ENCODE peak calls at places on chromosomes 12 and 14, in eight cellular contexts. R, X, Z, L, S, P, Q and G are unnamed samples.

GRCh38 chr12:52076811-52077210 is 2.7 kb upstream of the SMIM41 start:
- DNase-seq in R (no peak), X (no peak), Z (no peak), L (no peak), S (no peak), P (no peak), Q (no peak), G (no peak)

GRCh38 chr12:92134638-92135274 is 10.9 kb downstream of the BTG1 start:
- DNase-seq in R (no peak), X (no peak), Z (peak; percentile 94), L (peak; percentile 45), S (no peak), P (no peak), Q (no peak), G (no peak)

GRCh38 chr12:3882896-3883564 is 9.8 kb upstream of the PARP11 start:
- DNase-seq in R (peak; percentile 63), X (peak; percentile 4), Z (peak; percentile 31), L (peak; percentile 36), S (no peak), P (no peak), Q (no peak), G (peak; percentile 37)

GRCh38 chr12:49487605-49488004 is 51.2 kb upstream of the KCNH3 start:
- DNase-seq in R (no peak), X (no peak), Z (no peak), L (no peak), S (no peak), P (no peak), Q (no peak), G (peak; percentile 77)

GRCh38 chr12:32336261-32336660 is 63.1 kb upstream of the FGD4 start:
- DNase-seq in R (no peak), X (no peak), Z (peak; percentile 12), L (no peak), S (no peak), P (no peak), Q (no peak), G (no peak)

GRCh38 chr12:81573228-81573627 is 185.9 kb downstream of the PPFIA2 start:
- DNase-seq in R (no peak), X (no peak), Z (peak; percentile 5), L (peak; percentile 21), S (no peak), P (no peak), Q (no peak), G (no peak)

GRCh38 chr12:108004368-108004767 is 124.7 kb upstream of the WSCD2 start:
- DNase-seq in R (peak; percentile 8), X (no peak), Z (no peak), L (peak; percentile 8), S (no peak), P (no peak), Q (no peak), G (peak; percentile 23)

GRCh38 chr12:127779301-127780045 is 487.5 kb upstream of the TMEM132C start:
- DNase-seq in R (no peak), X (no peak), Z (no peak), L (no peak), S (no peak), P (no peak), Q (no peak), G (no peak)

GRCh38 chr14:21498540-21499526 is 12.3 kb downstream of the METTL3 start:
- DNase-seq in R (peak; percentile 56), X (peak; percentile 28), Z (peak; percentile 60), L (peak; percentile 64), S (peak; percentile 63), P (peak; percentile 60), Q (no peak), G (peak; percentile 54)

GRCh38 chr14:100320157-100320856 is 2.8 kb upstream of the SLC25A47 start:
- DNase-seq in R (no peak), X (no peak), Z (no peak), L (no peak), S (no peak), P (no peak), Q (no peak), G (no peak)

GRCh38 chr12:78419513-78419912 is 445.1 kb upstream of the SYT1 start:
- DNase-seq in R (no peak), X (no peak), Z (no peak), L (no peak), S (no peak), P (no peak), Q (no peak), G (no peak)

GRCh38 chr14:82855912-82856381 is 1322.3 kb upstream of the SEL1L start:
- DNase-seq in R (no peak), X (no peak), Z (peak; percentile 55), L (peak; percentile 37), S (no peak), P (no peak), Q (no peak), G (peak; percentile 17)

GRCh38 chr14:61662437-61663311 is 32.6 kb upstream of the HIF1A start:
- DNase-seq in R (no peak), X (peak; percentile 34), Z (peak; percentile 82), L (peak; percentile 72), S (no peak), P (peak; percentile 63), Q (no peak), G (peak; percentile 41)

GRCh38 chr12:114662512-114663177 is 21.3 kb downstream of the TBX3 start:
- DNase-seq in R (peak; percentile 67), X (peak; percentile 57), Z (peak; percentile 90), L (peak; percentile 89), S (peak; percentile 55), P (peak; percentile 46), Q (peak; percentile 80), G (peak; percentile 50)

GRCh38 chr14:79016828-79017505 is 846.8 kb downstream of the NRXN3 start:
- DNase-seq in R (no peak), X (no peak), Z (peak; percentile 82), L (peak; percentile 76), S (no peak), P (no peak), Q (no peak), G (no peak)

GRCh38 chr12:88300931-88301330 is 158.8 kb downstream of the TMTC3 start:
- DNase-seq in R (no peak), X (no peak), Z (peak; percentile 30), L (no peak), S (no peak), P (no peak), Q (no peak), G (no peak)

DNA sequence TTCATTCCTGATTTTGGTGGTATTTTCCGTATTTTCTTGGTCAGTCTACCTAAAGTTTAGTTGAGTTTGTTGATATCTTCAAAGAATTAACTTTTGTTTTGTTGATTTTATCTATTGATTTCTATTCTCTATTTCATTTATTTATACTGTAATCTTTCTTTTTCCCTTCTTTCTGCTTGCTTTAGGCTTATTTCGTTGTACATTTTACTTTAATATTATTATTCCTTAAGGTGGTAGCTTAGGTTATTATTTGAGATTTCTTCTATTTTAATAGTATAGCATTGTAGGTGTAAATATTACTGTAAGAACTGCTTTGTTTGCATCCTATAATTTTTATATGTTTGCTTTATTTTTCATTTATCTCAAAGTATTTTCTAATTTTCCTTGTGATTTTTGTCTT is 21.4 kb upstream of the KLRF1 start:
- DNase-seq in R (no peak), X (no peak), Z (no peak), L (no peak), S (no peak), P (no peak), Q (no peak), G (no peak)
- H3K4me3 ChIP-seq in R (no peak overlapping the region), X (no peak overlapping the region), Z (no peak overlapping the region), L (no peak overlapping the region), S (no peak overlapping the region), P (no peak overlapping the region), Q (no peak overlapping the region), G (no peak overlapping the region)

DNA sequence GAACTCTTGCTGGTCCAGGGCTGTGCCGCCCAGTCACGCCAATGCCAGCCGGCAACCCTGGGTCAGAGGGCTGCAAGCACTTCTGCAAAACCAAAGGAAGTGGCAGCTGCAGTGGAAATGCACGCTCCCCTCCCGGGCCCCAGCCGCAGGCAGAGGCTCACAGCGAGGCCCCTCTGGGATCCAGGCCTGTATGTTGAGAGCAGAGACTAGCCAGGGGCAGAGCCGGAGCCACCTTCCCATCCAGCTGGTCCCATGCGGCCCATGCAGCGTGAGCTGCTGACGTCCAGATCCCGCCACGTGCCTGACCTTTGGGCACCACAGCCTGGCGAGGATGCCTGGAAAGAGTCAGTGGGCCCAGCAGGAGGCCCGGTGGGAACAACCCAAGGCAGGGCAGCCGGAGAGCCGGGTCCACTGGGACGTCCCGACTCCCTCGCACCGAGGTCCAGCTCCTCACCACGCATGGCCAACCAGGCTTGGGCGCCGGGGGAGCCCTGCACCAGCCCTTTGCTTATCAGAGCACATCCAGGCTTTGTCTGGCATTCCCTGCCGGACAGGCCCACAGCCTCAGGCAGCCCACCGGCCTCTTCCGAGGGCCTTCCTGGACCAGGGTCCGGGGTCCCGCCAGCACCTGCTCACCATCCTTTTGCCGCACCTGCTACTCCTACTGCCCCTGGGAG is 4.3 kb downstream of the GPR132 start:
- DNase-seq in R (peak; percentile 73), X (no peak), Z (no peak), L (no peak), S (no peak), P (peak; percentile 57), Q (peak; percentile 77), G (no peak)
- H3K4me3 ChIP-seq in R (no peak overlapping the region), X (no peak overlapping the region), Z (no peak overlapping the region), L (no peak overlapping the region), S (no peak overlapping the region), P (peak overlapping the region; percentile 58), Q (no peak overlapping the region), G (no peak overlapping the region)

GRCh38 chr12:120964298-120964697 is 14.0 kb upstream of the HNF1A start:
- DNase-seq in R (no peak), X (no peak), Z (no peak), L (no peak), S (no peak), P (no peak), Q (no peak), G (no peak)

GRCh38 chr12:120962487-120963054 is 15.8 kb upstream of the HNF1A start:
- DNase-seq in R (no peak), X (no peak), Z (peak; percentile 19), L (no peak), S (no peak), P (no peak), Q (no peak), G (no peak)

GRCh38 chr12:120959111-120959878 is 19.0 kb upstream of the HNF1A start:
- DNase-seq in R (no peak), X (no peak), Z (no peak), L (no peak), S (no peak), P (no peak), Q (no peak), G (no peak)

GRCh38 chr12:120961604-120962486 is 16.5 kb upstream of the HNF1A start:
- DNase-seq in R (peak; percentile 62), X (no peak), Z (no peak), L (no peak), S (peak; percentile 86), P (no peak), Q (peak; percentile 83), G (peak; percentile 55)

DNA sequence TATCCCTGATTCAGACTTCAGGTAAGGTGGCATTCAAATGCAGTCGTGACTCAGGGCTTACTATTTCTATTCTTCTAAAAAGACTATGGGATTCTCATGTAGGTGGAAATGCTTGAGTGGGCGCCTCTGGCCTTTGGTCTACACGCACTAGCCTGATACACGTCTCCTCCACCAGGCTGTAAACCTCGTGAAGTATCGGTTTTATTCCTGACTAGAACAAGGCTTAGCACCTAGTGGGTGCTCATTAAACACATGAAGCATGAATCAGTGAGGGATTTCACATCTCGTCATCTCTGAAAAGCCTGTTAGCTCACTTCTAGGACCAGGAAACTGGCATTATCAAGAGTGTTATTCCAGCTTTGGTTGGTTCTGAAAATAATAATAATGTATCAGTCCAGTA is 17.7 kb upstream of the HNF1A start:
- DNase-seq in R (no peak), X (no peak), Z (no peak), L (no peak), S (no peak), P (no peak), Q (no peak), G (no peak)
- H3K4me3 ChIP-seq in R (no peak overlapping the region), X (no peak overlapping the region), Z (no peak overlapping the region), L (no peak overlapping the region), S (no peak overlapping the region), P (no peak overlapping the region), Q (no peak overlapping the region), G (no peak overlapping the region)

GRCh38 chr14:96038558-96038919 is 623 bp upstream of the C14orf132 start:
- DNase-seq in R (peak; percentile 48), X (peak; percentile 4), Z (peak; percentile 5), L (no peak), S (no peak), P (no peak), Q (no peak), G (no peak)
- H3K4me3 ChIP-seq in R (peak overlapping the region; percentile 86), X (peak overlapping the region; percentile 63), Z (peak overlapping the region; percentile 65), L (peak overlapping the region; percentile 61), S (peak overlapping the region; percentile 94), P (peak overlapping the region; percentile 42), Q (no peak overlapping the region), G (no peak overlapping the region)